ENCODE peak calls at places on chromosomes 13 and 19, in five cellular contexts. Y is body of pancreas, B is IMR-90, D is Peyer's patch, S is suprapubic skin. K is an unnamed sample. For H3K27me3, the result is how much of the 10 kb centered on the place peaks cover.

GRCh38 chr13:51681037-51681678 is 96.9 kb downstream of the WDFY2 start:
- DNase-seq in Y (no peak), B (peak), D (no peak), S (no peak), K (no peak)

GRCh38 chr19:18915639-18916038 is 3.5 kb downstream of the COPE start:
- DNase-seq in Y (peak), B (peak), D (no peak), S (no peak), K (peak)

GRCh38 chr19:9061879-9062278 is 25.0 kb upstream of the OR1M1 start:
- DNase-seq in Y (no peak), B (no peak), D (no peak), S (no peak), K (no peak)

GRCh38 chr19:54317108-54317964 is 4.4 kb upstream of the LILRA5 start:
- DNase-seq in Y (no peak), B (no peak), D (no peak), S (peak), K (no peak)

GRCh38 chr19:27742041-27742440 is 1470.9 kb downstream of the UQCRFS1 start:
- DNase-seq in Y (no peak), B (no peak), D (no peak), S (peak), K (no peak)

GRCh38 chr13:66400292-66400691 is 829.8 kb downstream of the PCDH9 start:
- DNase-seq in Y (no peak), B (no peak), D (no peak), S (no peak), K (no peak)

GRCh38 chr13:111853146-111853545 is 213.8 kb upstream of the SOX1 start:
- DNase-seq in Y (no peak), B (no peak), D (no peak), S (no peak), K (no peak)

GRCh38 chr19:1854542-1855039 is 6.3 kb upstream of the REXO1 start:
- DNase-seq in Y (no peak), B (no peak), D (no peak), S (no peak), K (no peak)

GRCh38 chr19:46687438-46688145 is 26.6 kb upstream of the DACT3 start:
- DNase-seq in Y (no peak), B (no peak), D (no peak), S (no peak), K (no peak)

GRCh38 chr13:51912091-51912490 is 50.3 kb downstream of the CCDC70 start:
- DNase-seq in Y (peak), B (no peak), D (no peak), S (peak), K (no peak)

GRCh38 chr19:11361037-11361770 is 6.0 kb downstream of the PLPPR2 start:
- DNase-seq in Y (peak), B (no peak), D (no peak), S (no peak), K (no peak)

GRCh38 chr19:55368106-55368505 is 2.2 kb downstream of the IL11 start:
- DNase-seq in Y (no peak), B (no peak), D (no peak), S (no peak), K (no peak)
- H3K27me3 ChIP-seq in Y (under half), B (under half), D (under half), S (half or more), K (under half)

GRCh38 chr13:98265669-98266551 is 88.8 kb upstream of the RNF113B start:
- DNase-seq in Y (peak), B (peak), D (no peak), S (no peak), K (no peak)
- H3K4me3 ChIP-seq in Y (no peak), B (no peak), D (no peak), S (no peak), K (no peak)

GRCh38 chr19:48874309-48875135 is 2.3 kb downstream of the PPP1R15A start:
- DNase-seq in Y (peak), B (peak), D (peak), S (no peak), K (no peak)

GRCh38 chr19:48881741-48882657 is 9.8 kb downstream of the PPP1R15A start:
- DNase-seq in Y (no peak), B (no peak), D (no peak), S (no peak), K (peak)

GRCh38 chr19:48879025-48879572 is 6.9 kb downstream of the PPP1R15A start:
- DNase-seq in Y (no peak), B (no peak), D (no peak), S (no peak), K (no peak)

GRCh38 chr19:48877900-48878218 is 5.6 kb downstream of the PPP1R15A start:
- DNase-seq in Y (no peak), B (no peak), D (no peak), S (no peak), K (no peak)

DNA sequence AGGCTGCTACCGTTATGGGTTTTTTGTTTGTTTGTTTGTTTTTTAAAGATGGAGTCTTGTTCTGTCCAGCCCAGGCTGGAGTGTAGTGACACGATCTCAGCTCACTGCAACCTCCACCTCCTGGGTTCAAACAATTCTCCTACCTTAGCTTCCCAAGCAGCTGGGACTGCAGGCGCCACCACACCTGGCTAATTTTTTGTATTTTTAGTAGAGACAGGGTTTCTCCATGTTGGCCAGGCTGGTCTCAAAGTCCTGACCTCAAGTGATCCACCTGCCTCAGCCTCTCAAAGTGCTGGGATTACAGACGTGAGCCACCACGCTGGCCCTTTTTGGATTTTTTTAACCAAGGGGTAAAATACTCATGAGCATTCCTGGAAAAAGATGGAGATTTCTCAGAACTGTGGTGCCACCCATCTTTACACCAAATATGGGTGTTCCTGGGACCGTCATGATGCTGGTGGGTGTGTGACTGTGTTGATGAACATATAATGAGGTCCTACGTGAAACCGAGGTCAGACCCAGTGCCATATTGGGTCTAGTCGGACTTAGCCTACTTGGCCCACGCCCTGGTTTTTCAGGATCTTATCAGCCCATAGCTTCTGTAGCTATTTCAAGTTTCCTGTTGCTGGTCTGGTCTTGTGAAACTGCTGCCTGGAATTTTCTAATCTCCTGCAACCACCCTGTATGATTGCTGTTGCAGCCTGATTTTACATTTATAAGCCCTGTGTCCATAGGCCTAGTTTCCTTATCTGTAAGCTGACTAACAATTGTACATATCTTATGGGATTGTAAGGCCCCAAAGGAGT is 6.2 kb downstream of the PPP1R15A start:
- DNase-seq in Y (no peak), B (peak), D (no peak), S (no peak), K (no peak)
- TF ChIP-seq POLR2A in Y (peak), B (peak), D (no peak), S (no peak), K (no peak)

DNA sequence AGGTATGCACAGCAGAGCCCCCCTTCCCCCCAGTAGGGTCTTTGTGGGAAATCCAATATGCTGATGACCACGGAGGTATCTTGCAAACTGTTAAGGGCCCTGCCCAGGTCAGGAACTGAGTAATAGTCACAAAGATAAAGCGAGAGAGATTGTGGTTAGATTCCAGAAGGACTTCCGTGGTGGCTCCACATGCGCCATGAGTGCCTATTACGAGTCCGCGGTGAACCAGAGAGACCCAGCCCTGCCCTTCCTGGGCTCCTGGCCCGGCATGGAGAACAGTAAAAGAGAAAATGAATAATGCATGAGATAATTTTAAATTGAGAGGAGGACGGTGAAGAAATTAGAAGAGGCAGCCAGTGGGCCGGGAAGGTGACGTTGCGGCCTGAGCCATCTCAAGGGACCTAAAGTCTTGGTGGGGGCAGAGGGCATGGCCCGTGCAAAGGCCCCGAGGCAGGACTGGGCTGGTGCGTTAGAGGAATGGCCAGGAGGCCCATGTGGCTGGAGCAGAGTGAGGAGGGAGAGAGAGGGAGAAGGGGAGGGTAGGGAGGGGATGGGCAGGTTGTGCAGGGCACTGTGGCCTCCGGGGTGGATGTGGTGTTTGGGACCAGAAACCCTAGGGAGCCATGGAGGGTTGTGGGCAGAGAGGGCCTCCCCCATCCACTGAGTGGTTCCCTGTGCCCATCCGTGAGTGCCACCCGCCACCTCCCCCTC is 46.6 kb upstream of the NFIC start:
- DNase-seq in Y (no peak), B (no peak), D (no peak), S (no peak), K (no peak)
- H3K27me3 ChIP-seq in Y (under half), B (under half), D (under half), S (under half), K (under half)

GRCh38 chr13:40981949-40982348 is 37.2 kb downstream of the ELF1 start:
- DNase-seq in Y (no peak), B (no peak), D (no peak), S (no peak), K (no peak)
- H3K4me3 ChIP-seq in Y (no peak), B (no peak), D (peak), S (peak), K (peak)

K was measured in gastrocnemius medialis.